ENCODE peak calls at places on chromosomes 2 and 18, in seven cellular contexts. K is kidney, L is cardiac muscle cell, R is GM20000, T is fibroblast of lung, B is WTC11, V is AG09309. E is an unnamed sample.

GRCh38 chr2:167294031-167294774 is 405.9 kb downstream of the XIRP2 start:
- DNase-seq in K (peak), L (peak), R (no peak), T (peak), B (peak), V (no peak), E (peak)

GRCh38 chr2:239548491-239548890 is 147.7 kb upstream of the HDAC4 start:
- DNase-seq in K (no peak), L (no peak), R (no peak), T (no peak), B (no peak), V (no peak), E (no peak)

GRCh38 chr2:16650287-16651249 is 15.1 kb downstream of the CYRIA start:
- DNase-seq in K (no peak), L (no peak), R (no peak), T (peak), B (no peak), V (no peak), E (no peak)

GRCh38 chr18:35616074-35616473 is 34.5 kb downstream of the GALNT1 start:
- DNase-seq in K (no peak), L (no peak), R (no peak), T (no peak), B (no peak), V (no peak), E (no peak)

GRCh38 chr2:12340164-12340563 is 376.6 kb upstream of the TRIB2 start:
- DNase-seq in K (no peak), L (no peak), R (no peak), T (peak), B (no peak), V (no peak), E (no peak)

GRCh38 chr2:102801098-102801718 is 39.4 kb downstream of the TMEM182 start:
- DNase-seq in K (no peak), L (no peak), R (no peak), T (peak), B (no peak), V (no peak), E (no peak)

GRCh38 chr2:134154269-134154668 is 99.6 kb upstream of the MGAT5 start:
- DNase-seq in K (no peak), L (no peak), R (peak), T (peak), B (no peak), V (no peak), E (peak)

GRCh38 chr2:168216351-168217005 is 30.9 kb downstream of the STK39 start:
- DNase-seq in K (no peak), L (no peak), R (no peak), T (no peak), B (no peak), V (no peak), E (no peak)

GRCh38 chr2:239756392-239757153 is 268.6 kb downstream of the NDUFA10 start:
- DNase-seq in K (peak), L (no peak), R (no peak), T (peak), B (no peak), V (no peak), E (no peak)

GRCh38 chr2:128780434-128781080 is 461.9 kb upstream of the HS6ST1 start:
- DNase-seq in K (no peak), L (no peak), R (no peak), T (no peak), B (no peak), V (no peak), E (no peak)

GRCh38 chr2:119407430-119408220 is 24.0 kb upstream of the TMEM37 start:
- DNase-seq in K (no peak), L (peak), R (peak), T (peak), B (peak), V (no peak), E (peak)

GRCh38 chr18:8771930-8772329 is 66.6 kb downstream of the MTCL1 start:
- DNase-seq in K (no peak), L (no peak), R (no peak), T (peak), B (no peak), V (no peak), E (no peak)

GRCh38 chr2:222074674-222075073 is 224.1 kb downstream of the PAX3 start:
- DNase-seq in K (no peak), L (no peak), R (no peak), T (no peak), B (no peak), V (no peak), E (no peak)

GRCh38 chr2:100757621-100758394 is 62.1 kb upstream of the NPAS2 start:
- DNase-seq in K (no peak), L (no peak), R (no peak), T (peak), B (no peak), V (peak), E (no peak)

GRCh38 chr2:20451346-20451745 is 4.5 kb downstream of the RHOB start:
- DNase-seq in K (no peak), L (no peak), R (no peak), T (no peak), B (no peak), V (no peak), E (no peak)

GRCh38 chr2:38554973-38555595 is 47.6 kb downstream of the HNRNPLL start:
- DNase-seq in K (no peak), L (no peak), R (no peak), T (peak), B (no peak), V (no peak), E (no peak)

GRCh38 chr18:6557470-6558245 is 142.9 kb upstream of the L3MBTL4 start:
- DNase-seq in K (no peak), L (no peak), R (no peak), T (no peak), B (no peak), V (no peak), E (no peak)

GRCh38 chr2:138775725-138776124 is 4.5 kb downstream of the NXPH2 start:
- DNase-seq in K (no peak), L (no peak), R (no peak), T (no peak), B (no peak), V (no peak), E (no peak)

GRCh38 chr2:41736105-41736567 is 311.7 kb upstream of the PKDCC start:
- DNase-seq in K (no peak), L (no peak), R (peak), T (no peak), B (no peak), V (no peak), E (no peak)

GRCh38 chr2:172807011-172807410 is 71.4 kb downstream of the RAPGEF4 start:
- DNase-seq in K (no peak), L (no peak), R (no peak), T (no peak), B (no peak), V (no peak), E (no peak)

GRCh38 chr18:6401687-6402086 is 13.0 kb downstream of the L3MBTL4 start:
- DNase-seq in K (no peak), L (peak), R (no peak), T (no peak), B (peak), V (no peak), E (no peak)

GRCh38 chr2:66013456-66013855 is 421.5 kb upstream of the MEIS1 start:
- DNase-seq in K (no peak), L (no peak), R (no peak), T (peak), B (no peak), V (no peak), E (no peak)

GRCh38 chr2:235773188-235773928 is 279.5 kb downstream of the AGAP1 start:
- DNase-seq in K (no peak), L (no peak), R (no peak), T (no peak), B (no peak), V (no peak), E (no peak)

GRCh38 chr2:213285404-213285803 is 1.1 kb downstream of the SPAG16 start:
- DNase-seq in K (no peak), L (no peak), R (no peak), T (no peak), B (no peak), V (no peak), E (no peak)

GRCh38 chr2:142222715-142223114 is 91.9 kb upstream of the LRP1B start:
- DNase-seq in K (no peak), L (no peak), R (no peak), T (no peak), B (no peak), V (no peak), E (no peak)

GRCh38 chr2:12282780-12283695 is 433.7 kb upstream of the TRIB2 start:
- DNase-seq in K (no peak), L (no peak), R (no peak), T (no peak), B (no peak), V (no peak), E (no peak)

GRCh38 chr2:120783371-120783791 is 47.7 kb downstream of the GLI2 start:
- DNase-seq in K (no peak), L (no peak), R (no peak), T (peak), B (no peak), V (no peak), E (no peak)

GRCh38 chr2:189549440-189549832 is 31.1 kb downstream of the SLC40A1 start:
- DNase-seq in K (no peak), L (no peak), R (no peak), T (peak), B (no peak), V (no peak), E (no peak)

GRCh38 chr2:149928026-149928425 is 340.5 kb upstream of the MMADHC start:
- DNase-seq in K (no peak), L (no peak), R (no peak), T (no peak), B (no peak), V (no peak), E (no peak)

GRCh38 chr2:239736358-239737143 is 288.6 kb downstream of the NDUFA10 start:
- DNase-seq in K (peak), L (no peak), R (no peak), T (no peak), B (peak), V (no peak), E (no peak)

GRCh38 chr2:114005110-114005783 is 115.4 kb downstream of the ACTR3 start:
- DNase-seq in K (no peak), L (no peak), R (no peak), T (no peak), B (no peak), V (no peak), E (no peak)

GRCh38 chr18:9392726-9393125 is 58.2 kb downstream of the TWSG1 start:
- DNase-seq in K (no peak), L (no peak), R (no peak), T (no peak), B (no peak), V (no peak), E (no peak)

GRCh38 chr2:234979204-234980167 is 27.7 kb downstream of the SH3BP4 start:
- DNase-seq in K (no peak), L (no peak), R (no peak), T (no peak), B (no peak), V (no peak), E (no peak)

GRCh38 chr2:191051825-191052778 is 38.1 kb upstream of the STAT1 start:
- DNase-seq in K (no peak), L (peak), R (peak), T (peak), B (no peak), V (peak), E (peak)

DNA sequence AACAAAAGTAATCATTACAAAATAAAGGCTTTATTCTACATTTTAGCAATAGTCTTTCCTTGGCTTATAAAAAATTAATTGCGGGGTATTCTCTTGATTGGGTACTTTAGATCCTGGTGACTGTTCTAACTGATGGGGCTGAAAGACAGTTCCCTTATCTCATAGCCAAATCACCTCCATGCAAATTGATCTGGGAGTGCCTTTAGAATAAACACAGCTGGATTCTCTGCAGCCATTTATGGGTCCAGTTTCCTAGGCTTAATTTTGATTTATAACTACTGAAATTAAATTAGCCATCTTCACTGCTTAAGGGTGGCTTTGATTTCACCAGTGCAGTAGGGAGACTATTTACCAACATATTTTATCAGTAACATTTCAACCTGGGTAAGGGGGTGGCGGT is 337.1 kb downstream of the NRXN1 start:
- DNase-seq in K (no peak), L (no peak), R (no peak), T (no peak), B (no peak), V (no peak), E (no peak)
- TF ChIP-seq CTCF in K (no peak), L (no peak), R (no peak), T (no peak), B (no peak), V (no peak), E (no peak)

GRCh38 chr2:33476793-33477190 is 343 bp downstream of the RASGRP3 start:
- DNase-seq in K (no peak), L (no peak), R (no peak), T (no peak), B (no peak), V (no peak), E (no peak)
- TF ChIP-seq CTCF in K (no peak), L (no peak), R (no peak), T (no peak), B (no peak), V (no peak), E (no peak)

GRCh38 chr2:209425082-209426071 is 1.5 kb downstream of the MAP2 start:
- DNase-seq in K (no peak), L (peak), R (peak), T (peak), B (no peak), V (no peak), E (peak)
- TF ChIP-seq CTCF in K (peak), L (peak), R (no peak), T (peak), B (no peak), V (peak), E (peak)

DNA sequence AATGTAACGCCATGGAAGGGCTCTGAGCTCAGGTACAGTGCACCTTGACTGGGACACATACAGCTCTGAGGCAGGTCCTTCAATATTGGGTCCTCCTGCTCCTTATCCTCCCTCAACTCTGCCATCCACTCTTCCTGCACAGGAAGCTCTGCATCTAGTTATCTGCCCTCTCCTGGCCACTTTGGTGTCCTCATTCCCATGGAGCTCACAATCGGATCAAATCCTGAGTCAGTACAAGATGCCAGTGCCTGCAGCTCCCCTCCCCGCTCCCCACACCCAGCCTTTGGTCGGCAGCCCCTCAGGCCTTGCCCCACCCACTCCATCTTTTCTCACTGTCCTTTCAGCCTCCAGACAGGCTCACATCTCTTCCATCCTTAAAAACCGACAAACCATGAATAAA is 58.0 kb downstream of the LRRFIP1 start:
- DNase-seq in K (no peak), L (no peak), R (no peak), T (no peak), B (no peak), V (no peak), E (no peak)
- TF ChIP-seq CTCF in K (peak), L (peak), R (no peak), T (peak), B (no peak), V (peak), E (no peak)

GRCh38 chr2:74147729-74148456 is at the start of gene BOLA3:
- DNase-seq in K (peak), L (peak), R (peak), T (peak), B (peak), V (no peak), E (peak)
- TF ChIP-seq CTCF in K (peak), L (peak), R (peak), T (peak), B (peak), V (peak), E (peak)

DNA sequence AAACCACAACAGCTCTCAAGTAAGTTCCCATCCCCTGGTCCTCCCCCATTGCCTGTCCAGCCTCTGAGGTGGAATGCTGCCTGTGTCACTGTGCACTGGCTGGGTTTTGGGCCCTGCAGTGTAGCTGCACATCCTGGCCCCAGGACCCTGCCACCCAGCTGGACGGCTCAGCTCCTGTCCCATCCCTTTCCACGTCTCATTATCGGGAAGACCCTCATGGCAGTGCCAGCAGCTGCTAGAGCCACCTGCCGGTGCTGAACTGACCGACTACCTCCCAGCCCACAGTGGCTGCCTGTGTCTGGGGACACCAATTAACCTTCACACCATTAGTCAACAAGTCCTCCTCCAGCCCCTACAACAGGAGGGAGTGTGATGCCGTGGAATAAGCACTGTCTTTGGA is 31.9 kb downstream of the ADCY3 start:
- DNase-seq in K (no peak), L (no peak), R (no peak), T (no peak), B (no peak), V (no peak), E (no peak)
- TF ChIP-seq CTCF in K (no peak), L (no peak), R (no peak), T (no peak), B (no peak), V (no peak), E (no peak)

E was measured in GM10248.